ENCODE peak calls at places on chromosomes 13 and 19, in ten cellular contexts. I is HL-60, A is IMR-90, Y is bronchial epithelial cell, S is lower leg skin, J is ovary, B is heart left ventricle, R is heart right ventricle, H is keratinocyte, Z is fibroblast of lung. C is an unnamed sample.

GRCh38 chr13:86900906-86901305 is 770.3 kb upstream of the SLITRK5 start:
- DNase-seq in I (no peak), A (no peak), Y (peak; percentile 28), S (no peak), J (no peak), B (no peak), R (no peak), H (no peak), Z (peak; percentile 54), C (no peak)

GRCh38 chr13:97030705-97031452 is 36.6 kb upstream of the OXGR1 start:
- DNase-seq in I (peak; percentile 16), A (peak; percentile 61), Y (peak; percentile 42), S (no peak), J (no peak), B (no peak), R (no peak), H (no peak), Z (peak; percentile 66), C (no peak)

GRCh38 chr13:107867701-107868661 is 347.4 kb downstream of the LIG4 start:
- DNase-seq in I (peak; percentile 12), A (peak; percentile 57), Y (no peak), S (no peak), J (no peak), B (no peak), R (no peak), H (no peak), Z (peak; percentile 52), C (no peak)

GRCh38 chr13:113653264-113654174 is 4.5 kb downstream of the ATP4B start:
- DNase-seq in I (no peak), A (no peak), Y (no peak), S (peak; percentile 82), J (peak; percentile 30), B (no peak), R (no peak), H (no peak), Z (no peak), C (no peak)

GRCh38 chr13:68715651-68716050 is 1392.0 kb upstream of the ATXN8OS start:
- DNase-seq in I (no peak), A (no peak), Y (no peak), S (no peak), J (no peak), B (no peak), R (no peak), H (no peak), Z (no peak), C (no peak)

GRCh38 chr19:32581704-32582164 is 744 bp downstream of the PDCD5 start:
- DNase-seq in I (no peak), A (peak; percentile 66), Y (peak; percentile 67), S (no peak), J (no peak), B (peak; percentile 44), R (no peak), H (peak; percentile 23), Z (peak; percentile 38), C (peak; percentile 48)

GRCh38 chr19:41597600-41598041 is 21.7 kb downstream of the CEACAM21 start:
- DNase-seq in I (peak; percentile 85), A (peak; percentile 55), Y (peak; percentile 62), S (peak; percentile 91), J (peak; percentile 40), B (peak; percentile 59), R (peak; percentile 58), H (peak; percentile 25), Z (peak; percentile 42), C (peak; percentile 9)

GRCh38 chr13:68304287-68304893 is 1074.3 kb upstream of the PCDH9 start:
- DNase-seq in I (no peak), A (no peak), Y (peak; percentile 16), S (no peak), J (no peak), B (no peak), R (no peak), H (no peak), Z (peak; percentile 23), C (no peak)

GRCh38 chr13:101053694-101054093 is 362.6 kb downstream of the NALCN start:
- DNase-seq in I (no peak), A (peak; percentile 14), Y (no peak), S (no peak), J (no peak), B (no peak), R (no peak), H (no peak), Z (peak; percentile 3), C (no peak)

GRCh38 chr19:50510121-50510670 is 795 bp downstream of the JOSD2 start:
- DNase-seq in I (no peak), A (no peak), Y (no peak), S (no peak), J (peak; percentile 68), B (no peak), R (no peak), H (no peak), Z (peak; percentile 10), C (no peak)

GRCh38 chr13:21478881-21479808 is 20.0 kb upstream of the ZDHHC20 start:
- DNase-seq in I (peak; percentile 63), A (peak; percentile 81), Y (peak; percentile 69), S (no peak), J (no peak), B (no peak), R (peak; percentile 73), H (no peak), Z (peak; percentile 65), C (peak; percentile 40)

GRCh38 chr13:23643828-23644419 is 73.7 kb downstream of the TNFRSF19 start:
- DNase-seq in I (peak; percentile 38), A (no peak), Y (peak; percentile 33), S (no peak), J (no peak), B (no peak), R (no peak), H (no peak), Z (no peak), C (no peak)

GRCh38 chr13:33968520-33969507 is 150.9 kb downstream of the RFC3 start:
- DNase-seq in I (no peak), A (no peak), Y (no peak), S (no peak), J (no peak), B (no peak), R (no peak), H (no peak), Z (no peak), C (no peak)

GRCh38 chr13:33958964-33959363 is 141.0 kb downstream of the RFC3 start:
- DNase-seq in I (no peak), A (no peak), Y (no peak), S (no peak), J (no peak), B (no peak), R (no peak), H (no peak), Z (no peak), C (peak; percentile 13)

GRCh38 chr13:33957497-33957905 is 139.6 kb downstream of the RFC3 start:
- DNase-seq in I (no peak), A (no peak), Y (no peak), S (no peak), J (no peak), B (no peak), R (no peak), H (no peak), Z (no peak), C (no peak)

GRCh38 chr13:33963134-33963533 is 145.2 kb downstream of the RFC3 start:
- DNase-seq in I (no peak), A (no peak), Y (no peak), S (no peak), J (no peak), B (no peak), R (no peak), H (no peak), Z (no peak), C (no peak)
- H3K4me3 ChIP-seq in I (no peak overlapping the region), A (no peak overlapping the region), Y (no peak overlapping the region), S (no peak overlapping the region), J (no peak overlapping the region), B (no peak overlapping the region), R (no peak overlapping the region), H (no peak overlapping the region), Z (no peak overlapping the region), C (no peak overlapping the region)

GRCh38 chr19:48186541-48186991 is 16.1 kb downstream of the ZSWIM9 start:
- DNase-seq in I (no peak), A (no peak), Y (no peak), S (peak; percentile 63), J (no peak), B (no peak), R (no peak), H (no peak), Z (no peak), C (no peak)

GRCh38 chr19:48181505-48181904 is 11.0 kb downstream of the ZSWIM9 start:
- DNase-seq in I (no peak), A (no peak), Y (no peak), S (no peak), J (no peak), B (no peak), R (no peak), H (no peak), Z (no peak), C (no peak)

GRCh38 chr19:48186015-48186414 is 15.5 kb downstream of the ZSWIM9 start:
- DNase-seq in I (no peak), A (no peak), Y (no peak), S (peak; percentile 13), J (no peak), B (no peak), R (no peak), H (no peak), Z (no peak), C (no peak)

GRCh38 chr19:48183356-48183755 is 12.9 kb downstream of the ZSWIM9 start:
- DNase-seq in I (no peak), A (no peak), Y (no peak), S (no peak), J (no peak), B (no peak), R (no peak), H (no peak), Z (no peak), C (no peak)

GRCh38 chr19:48182434-48182833 is 12.0 kb downstream of the ZSWIM9 start:
- DNase-seq in I (no peak), A (no peak), Y (no peak), S (no peak), J (no peak), B (no peak), R (no peak), H (no peak), Z (no peak), C (no peak)
- TF ChIP-seq CTCF in I (no peak), A (no peak), Y (no peak), S (no peak), J (no peak), B (no peak), R (no peak), H (no peak), Z (no peak), C (peak; percentile 17)

GRCh38 chr19:44517146-44517545 is 12.3 kb downstream of the CEACAM20 start:
- DNase-seq in I (no peak), A (peak; percentile 13), Y (no peak), S (no peak), J (no peak), B (no peak), R (no peak), H (no peak), Z (no peak), C (no peak)
- H3K4me3 ChIP-seq in I (no peak overlapping the region), A (no peak overlapping the region), Y (no peak overlapping the region), S (no peak overlapping the region), J (no peak overlapping the region), B (no peak overlapping the region), R (no peak overlapping the region), H (no peak overlapping the region), Z (no peak overlapping the region), C (no peak overlapping the region)

DNA sequence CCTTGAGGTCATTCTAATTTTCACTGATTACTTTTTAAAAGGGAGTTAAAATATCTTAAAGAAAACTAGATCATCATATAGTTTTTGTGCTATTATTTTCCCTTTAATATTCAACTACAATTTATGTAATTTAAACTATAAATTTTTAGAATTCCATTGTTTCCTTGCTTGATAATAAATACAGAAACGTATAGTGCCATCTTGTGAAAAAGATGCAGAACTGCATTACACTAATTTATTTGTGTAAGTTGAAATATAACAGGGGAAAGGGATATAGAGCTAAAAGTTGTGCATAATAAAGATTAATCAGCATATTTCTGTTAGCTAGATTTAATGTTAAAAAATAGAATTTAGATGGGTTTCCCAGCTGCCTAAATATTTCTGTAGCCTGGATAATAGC is 61.5 kb upstream of the TDRD3 start:
- DNase-seq in I (no peak), A (peak; percentile 22), Y (peak; percentile 41), S (no peak), J (no peak), B (no peak), R (no peak), H (no peak), Z (peak; percentile 20), C (no peak)
- TF ChIP-seq CTCF in I (peak; percentile 22), A (peak; percentile 69), Y (no peak), S (no peak), J (no peak), B (peak; percentile 47), R (peak; percentile 63), H (peak; percentile 46), Z (no peak), C (peak; percentile 48)